ENCODE peak calls at places on chromosome 19, in four cellular contexts. V is astrocyte of the spinal cord, R is pancreas, I is dorsolateral prefrontal cortex. O is an unnamed sample.

GRCh38 chr19:19120308-19121156 is 17.7 kb downstream of the TMEM161A start:
- DNase-seq in V (peak; percentile 84), R (peak; percentile 12), I (no peak), O (peak; percentile 86)

GRCh38 chr19:3117746-3118145 is 18.1 kb upstream of the GNA15 start:
- DNase-seq in V (no peak), R (no peak), I (no peak), O (no peak)

GRCh38 chr19:52226652-52227051 is 36.8 kb downstream of the PPP2R1A start:
- DNase-seq in V (no peak), R (no peak), I (no peak), O (no peak)

GRCh38 chr19:38845374-38846024 is 4.3 kb downstream of the HNRNPL start:
- DNase-seq in V (no peak), R (no peak), I (no peak), O (no peak)

GRCh38 chr19:17394891-17395415 is 957 bp upstream of the CCDC194 start:
- DNase-seq in V (peak; percentile 36), R (no peak), I (no peak), O (no peak)

GRCh38 chr19:39599116-39599515 is 3.2 kb upstream of the LGALS13 start:
- DNase-seq in V (peak; percentile 15), R (no peak), I (no peak), O (peak; percentile 26)

GRCh38 chr19:2275588-2276428 is 6.2 kb downstream of the PEAK3 start:
- DNase-seq in V (no peak), R (no peak), I (no peak), O (no peak)

GRCh38 chr19:5131031-5131865 is 162.3 kb downstream of the KDM4B start:
- DNase-seq in V (no peak), R (no peak), I (no peak), O (no peak)

GRCh38 chr19:44570984-44571684 is 41.7 kb upstream of the CEACAM20 start:
- DNase-seq in V (peak; percentile 80), R (peak; percentile 56), I (no peak), O (no peak)

GRCh38 chr19:14497347-14497921 is 1.5 kb upstream of the GIPC1 start:
- DNase-seq in V (no peak), R (no peak), I (peak; percentile 66), O (no peak)

GRCh38 chr19:46225558-46226004 is 4.0 kb upstream of the IGFL1 start:
- DNase-seq in V (peak; percentile 11), R (no peak), I (no peak), O (no peak)

GRCh38 chr19:33296473-33297060 is 5.8 kb downstream of the CEBPA start:
- DNase-seq in V (no peak), R (no peak), I (no peak), O (no peak)

GRCh38 chr19:1221141-1221903 is 15.7 kb downstream of the STK11 start:
- DNase-seq in V (peak; percentile 50), R (peak; percentile 71), I (peak; percentile 72), O (no peak)

GRCh38 chr19:33622505-33622808 is 704 bp downstream of the CHST8 start:
- DNase-seq in V (no peak), R (no peak), I (no peak), O (no peak)

GRCh38 chr19:7461841-7462629 is 26.8 kb downstream of the PEX11G start:
- DNase-seq in V (no peak), R (no peak), I (no peak), O (no peak)
- TF ChIP-seq CTCF in V (no peak), R (no peak), I (no peak), O (no peak)

GRCh38 chr19:30621326-30621920 is 249.2 kb downstream of the ZNF536 start:
- DNase-seq in V (no peak), R (no peak), I (no peak), O (no peak)
- TF ChIP-seq CTCF in V (no peak), R (no peak), I (no peak), O (no peak)

GRCh38 chr19:37691881-37692504 is 27.6 kb downstream of the ZNF607 start:
- DNase-seq in V (peak; percentile 86), R (peak; percentile 41), I (peak; percentile 87), O (peak; percentile 57)
- TF ChIP-seq CTCF in V (no peak), R (no peak), I (peak; percentile 61), O (no peak)

GRCh38 chr19:12244370-12244769 is 50.3 kb downstream of the ZNF44 start:
- DNase-seq in V (no peak), R (no peak), I (no peak), O (no peak)
- TF ChIP-seq CTCF in V (no peak), R (no peak), I (no peak), O (no peak)

O was measured in mesothelial cell of epicardium.